ENCODE peak calls at places on chromosomes 1 and 21, in five cellular contexts. W is heart left ventricle, X is heart right ventricle, T is mesendoderm, K is DND-41. U is an unnamed sample. For H3K4me1, the result is how much of the 10 kb centered on the place peaks cover.

GRCh38 chr1:91583326-91583755 is 82.7 kb downstream of the CDC7 start:
- DNase-seq in W (no peak), X (no peak), T (no peak), K (peak), U (no peak)

GRCh38 chr21:16592399-16592798 is 862.6 kb downstream of the USP25 start:
- DNase-seq in W (no peak), X (no peak), T (no peak), K (no peak), U (no peak)

GRCh38 chr1:159879136-159879535 is 16.7 kb upstream of the VSIG8 start:
- DNase-seq in W (no peak), X (no peak), T (no peak), K (no peak), U (no peak)

GRCh38 chr1:161718559-161719324 is 2.6 kb upstream of the FCRLB start:
- DNase-seq in W (no peak), X (no peak), T (no peak), K (no peak), U (no peak)

GRCh38 chr1:70140343-70140742 is 65.0 kb downstream of the LRRC40 start:
- DNase-seq in W (no peak), X (no peak), T (no peak), K (no peak), U (no peak)

GRCh38 chr1:198491596-198491995 is 48.9 kb downstream of the ATP6V1G3 start:
- DNase-seq in W (no peak), X (no peak), T (no peak), K (no peak), U (no peak)

GRCh38 chr1:203096566-203096965 is 10.8 kb upstream of the MYOG start:
- DNase-seq in W (no peak), X (no peak), T (no peak), K (no peak), U (no peak)

GRCh38 chr21:43318841-43319781 is 107.8 kb downstream of the SIK1 start:
- DNase-seq in W (peak), X (peak), T (no peak), K (no peak), U (peak)

GRCh38 chr1:58841455-58841854 is 57.6 kb upstream of the JUN start:
- DNase-seq in W (no peak), X (no peak), T (peak), K (no peak), U (no peak)

GRCh38 chr1:225467193-225468020 is 39.6 kb upstream of the LBR start:
- DNase-seq in W (peak), X (peak), T (no peak), K (peak), U (peak)

GRCh38 chr21:34582506-34583150 is 32.3 kb downstream of the RCAN1 start:
- DNase-seq in W (no peak), X (peak), T (peak), K (no peak), U (no peak)

GRCh38 chr21:34201001-34201400 is 127.6 kb downstream of the MRPS6 start:
- DNase-seq in W (no peak), X (no peak), T (no peak), K (no peak), U (no peak)

GRCh38 chr1:25031966-25032667 is 102.0 kb upstream of the RUNX3 start:
- DNase-seq in W (peak), X (peak), T (no peak), K (no peak), U (no peak)

GRCh38 chr1:193581338-193581737 is 394.9 kb upstream of the B3GALT2 start:
- DNase-seq in W (no peak), X (peak), T (no peak), K (no peak), U (no peak)

GRCh38 chr1:67850611-67851075 is 17.4 kb upstream of the GNG12 start:
- DNase-seq in W (peak), X (peak), T (no peak), K (no peak), U (peak)

GRCh38 chr1:164470996-164471395 is 88.0 kb upstream of the PBX1 start:
- DNase-seq in W (no peak), X (no peak), T (no peak), K (no peak), U (no peak)

GRCh38 chr21:42684109-42684916 is 30.9 kb downstream of the PDE9A start:
- DNase-seq in W (peak), X (no peak), T (no peak), K (peak), U (no peak)

GRCh38 chr1:67376381-67376780 is 53.8 kb downstream of the SERBP1 start:
- DNase-seq in W (no peak), X (no peak), T (peak), K (no peak), U (no peak)

GRCh38 chr1:201745023-201745422 is 83.9 kb upstream of the IPO9 start:
- DNase-seq in W (no peak), X (no peak), T (no peak), K (no peak), U (no peak)

GRCh38 chr1:225824522-225824921 is 14.6 kb downstream of the EPHX1 start:
- DNase-seq in W (no peak), X (no peak), T (no peak), K (no peak), U (no peak)

GRCh38 chr1:6037338-6037762 is 8.3 kb upstream of the KCNAB2 start:
- DNase-seq in W (no peak), X (no peak), T (peak), K (peak), U (no peak)

GRCh38 chr1:54227091-54227602 is 27.2 kb downstream of the MRPL37 start:
- DNase-seq in W (no peak), X (no peak), T (no peak), K (no peak), U (no peak)

GRCh38 chr1:37846634-37847339 is 12.6 kb downstream of the MTF1 start:
- DNase-seq in W (no peak), X (no peak), T (no peak), K (no peak), U (no peak)

GRCh38 chr21:25646541-25646940 is 7.5 kb downstream of the JAM2 start:
- DNase-seq in W (no peak), X (no peak), T (no peak), K (no peak), U (no peak)

GRCh38 chr1:101264699-101265098 is 27.9 kb downstream of the S1PR1 start:
- DNase-seq in W (no peak), X (no peak), T (no peak), K (no peak), U (no peak)

GRCh38 chr1:20100632-20101355 is 18.5 kb downstream of the PLA2G2D start:
- DNase-seq in W (no peak), X (peak), T (peak), K (peak), U (no peak)

GRCh38 chr1:21621761-21622436 is 47.3 kb downstream of the RAP1GAP start:
- DNase-seq in W (no peak), X (no peak), T (no peak), K (no peak), U (no peak)
- H3K4me3 ChIP-seq in W (no peak), X (no peak), T (peak), K (no peak), U (peak)

GRCh38 chr1:183282101-183282855 is 96.2 kb downstream of the LAMC2 start:
- DNase-seq in W (no peak), X (no peak), T (no peak), K (no peak), U (no peak)

GRCh38 chr1:183284086-183284485 is 98.0 kb downstream of the LAMC2 start:
- DNase-seq in W (no peak), X (no peak), T (no peak), K (no peak), U (no peak)

GRCh38 chr1:183281553-183282091 is 95.6 kb downstream of the LAMC2 start:
- DNase-seq in W (peak), X (peak), T (peak), K (peak), U (peak)

GRCh38 chr1:183281039-183281438 is 95.0 kb downstream of the LAMC2 start:
- DNase-seq in W (no peak), X (no peak), T (no peak), K (no peak), U (peak)

DNA sequence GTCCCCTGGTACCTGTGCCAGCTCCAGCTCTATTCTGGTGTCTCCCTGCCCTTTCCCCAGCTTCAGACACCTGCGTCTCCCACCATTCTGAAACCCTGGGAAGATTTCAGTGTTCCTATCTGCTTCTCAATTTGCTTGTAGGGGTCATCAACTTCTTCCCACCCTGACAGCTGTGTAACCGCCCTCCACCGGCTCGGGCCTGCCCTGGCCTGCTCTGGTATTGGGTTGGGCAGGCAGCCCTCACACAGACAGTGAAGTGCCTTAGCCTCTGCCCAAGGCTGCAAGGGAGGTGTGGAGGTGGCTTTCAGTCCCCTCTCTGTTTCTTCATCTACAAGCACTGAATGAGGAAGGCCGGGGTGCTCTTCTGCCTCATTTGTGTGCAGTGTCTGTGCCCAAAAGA is 97.2 kb downstream of the LAMC2 start:
- DNase-seq in W (no peak), X (no peak), T (no peak), K (no peak), U (no peak)
- H3K4me1 ChIP-seq in W (under half), X (under half), T (under half), K (under half), U (under half)

GRCh38 chr1:85628791-85629531 is 48.4 kb downstream of the CCN1 start:
- DNase-seq in W (no peak), X (peak), T (peak), K (no peak), U (peak)
- H3K4me3 ChIP-seq in W (no peak), X (no peak), T (no peak), K (no peak), U (no peak)

GRCh38 chr1:230850547-230850946 is 17.8 kb downstream of the C1orf198 start:
- DNase-seq in W (no peak), X (no peak), T (no peak), K (no peak), U (no peak)

GRCh38 chr1:230852959-230853358 is 15.4 kb downstream of the C1orf198 start:
- DNase-seq in W (no peak), X (no peak), T (no peak), K (no peak), U (no peak)

GRCh38 chr1:230853736-230854135 is 14.6 kb downstream of the C1orf198 start:
- DNase-seq in W (no peak), X (no peak), T (no peak), K (no peak), U (no peak)

GRCh38 chr1:230849451-230850194 is 18.7 kb downstream of the C1orf198 start:
- DNase-seq in W (peak), X (peak), T (no peak), K (no peak), U (peak)

GRCh38 chr1:230851291-230851691 is 17.0 kb downstream of the C1orf198 start:
- DNase-seq in W (no peak), X (no peak), T (peak), K (no peak), U (no peak)
- H3K4me1 ChIP-seq in W (under half), X (under half), T (under half), K (under half), U (half or more)

U was measured in psoas muscle.